ENCODE peak calls at places on chromosomes 3 and 15, in four cellular contexts. O is upper lobe of left lung, T is brain microvascular endothelial cell, W is A673. P is an unnamed sample.

GRCh38 chr3:141371882-141372281 is 3.6 kb downstream of the ZBTB38 start:
- DNase-seq in T (no peak), W (no peak), O (no peak), P (no peak)

GRCh38 chr15:80010131-80010673 is 39.2 kb upstream of the BCL2A1 start:
- DNase-seq in W (no peak), O (no peak), T (no peak), P (peak; percentile 45)

GRCh38 chr3:182973047-182973446 is 7.3 kb downstream of the DCUN1D1 start:
- DNase-seq in T (no peak), O (no peak), W (no peak), P (no peak)

GRCh38 chr15:26260517-26261133 is 397.5 kb upstream of the ATP10A start:
- DNase-seq in T (no peak), O (no peak), W (peak; percentile 9), P (no peak)

GRCh38 chr15:72991026-72991425 is 61.2 kb upstream of the NEO1 start:
- DNase-seq in T (no peak), W (no peak), O (no peak), P (no peak)

GRCh38 chr3:7964899-7965298 is 536.7 kb upstream of the LMCD1 start:
- DNase-seq in O (no peak), T (no peak), W (no peak), P (no peak)

GRCh38 chr3:161014997-161015749 is 90.0 kb downstream of the B3GALNT1 start:
- DNase-seq in T (no peak), W (no peak), O (no peak), P (no peak)

GRCh38 chr15:57662091-57662744 is 44.3 kb upstream of the POLR2M start:
- DNase-seq in O (no peak), W (no peak), T (no peak), P (no peak)

GRCh38 chr3:38555926-38556325 is 59.8 kb downstream of the EXOG start:
- DNase-seq in O (no peak), T (no peak), W (no peak), P (no peak)

GRCh38 chr3:41768363-41768762 is 193.5 kb downstream of the ULK4 start:
- DNase-seq in W (no peak), T (no peak), O (no peak), P (peak; percentile 13)

DNA sequence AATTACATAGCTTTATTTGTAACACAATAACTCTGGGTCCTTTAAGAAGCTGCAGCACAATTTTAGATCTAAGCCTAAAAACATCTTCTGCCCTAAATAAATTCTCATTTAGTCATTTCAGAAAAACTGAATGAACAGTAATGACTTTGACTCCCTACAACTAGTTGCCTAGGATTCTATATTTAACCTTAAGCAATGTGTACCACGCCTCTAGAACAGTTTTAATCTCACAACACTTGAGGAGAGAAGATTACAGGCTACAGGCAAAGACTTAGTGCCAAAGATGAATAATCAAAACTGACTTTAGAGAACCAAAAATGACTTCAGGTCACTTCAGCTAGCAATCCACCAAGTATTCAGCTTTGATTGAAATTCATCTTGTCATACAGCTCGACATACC is 192.8 kb downstream of the ULK4 start:
- DNase-seq in W (no peak), O (no peak), T (no peak), P (no peak)
- TF ChIP-seq CTCF in W (no peak), O (no peak), T (no peak), P (no peak)

GRCh38 chr15:39432935-39433334 is 147.9 kb upstream of the THBS1 start:
- DNase-seq in W (no peak), T (no peak), O (no peak), P (no peak)

GRCh38 chr15:39429898-39430357 is 151.0 kb upstream of the THBS1 start:
- DNase-seq in O (no peak), T (peak; percentile 93), W (no peak), P (peak; percentile 57)

GRCh38 chr15:39432007-39432406 is 148.9 kb upstream of the THBS1 start:
- DNase-seq in O (no peak), T (no peak), W (no peak), P (no peak)

GRCh38 chr15:39430389-39430788 is 150.5 kb upstream of the THBS1 start:
- DNase-seq in W (no peak), O (no peak), T (no peak), P (no peak)

GRCh38 chr15:39431371-39431770 is 149.5 kb upstream of the THBS1 start:
- DNase-seq in T (no peak), W (no peak), O (no peak), P (no peak)
- H3K27ac ChIP-seq in T (no peak overlapping the region), W (no peak overlapping the region), O (no peak overlapping the region), P (no peak overlapping the region)

DNA sequence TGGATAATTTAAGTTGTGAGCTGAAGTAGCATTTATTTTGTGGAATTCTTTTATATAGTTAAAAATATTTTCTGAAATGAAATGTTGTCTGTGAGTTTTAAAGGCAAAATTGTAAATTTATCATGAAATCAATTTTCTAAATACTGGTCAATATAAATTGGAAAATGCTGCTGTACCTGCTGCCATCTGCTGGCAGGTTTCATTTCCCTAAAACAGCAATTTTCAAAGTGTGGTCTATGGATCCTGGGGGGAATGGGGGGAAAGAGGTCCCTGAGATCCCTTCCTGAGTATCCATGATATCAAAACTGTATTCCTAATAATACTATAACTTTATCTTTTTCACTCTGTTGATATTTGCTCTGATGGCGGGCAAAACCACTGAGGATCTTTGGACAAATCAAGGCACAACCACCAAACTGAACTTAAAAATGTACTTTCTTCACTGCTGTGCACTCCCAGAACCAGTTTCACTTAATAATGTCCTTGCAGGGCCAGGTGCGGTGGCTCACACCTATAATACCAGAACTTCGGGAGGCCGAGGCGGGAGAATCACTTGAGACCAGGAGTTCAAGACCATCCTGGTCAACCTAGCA is 17.2 kb upstream of the CCR4 start:
- DNase-seq in W (peak; percentile 40), O (no peak), T (no peak), P (no peak)
- TF ChIP-seq CTCF in W (peak; percentile 81), O (peak; percentile 36), T (peak; percentile 80), P (peak; percentile 81)

GRCh38 chr3:44128057-44128775 is 113.5 kb upstream of the TOPAZ1 start:
- DNase-seq in O (no peak), T (no peak), W (no peak), P (no peak)
- H3K27ac ChIP-seq in O (no peak overlapping the region), T (no peak overlapping the region), W (no peak overlapping the region), P (no peak overlapping the region)

GRCh38 chr3:108897883-108898282 is 55.8 kb downstream of the GUCA1C start:
- DNase-seq in O (no peak), W (no peak), T (no peak), P (no peak)
- TF ChIP-seq CTCF in O (no peak), W (no peak), T (no peak), P (no peak)

GRCh38 chr3:49255686-49256085 is 21.3 kb downstream of the C3orf62 start:
- DNase-seq in O (no peak), T (no peak), W (no peak), P (no peak)

GRCh38 chr3:49257187-49257586 is 19.8 kb downstream of the C3orf62 start:
- DNase-seq in O (no peak), T (no peak), W (no peak), P (no peak)

GRCh38 chr3:49256152-49256551 is 20.9 kb downstream of the C3orf62 start:
- DNase-seq in T (no peak), O (no peak), W (no peak), P (no peak)

GRCh38 chr3:49263490-49263889 is 13.5 kb downstream of the C3orf62 start:
- DNase-seq in O (no peak), W (no peak), T (no peak), P (no peak)

DNA sequence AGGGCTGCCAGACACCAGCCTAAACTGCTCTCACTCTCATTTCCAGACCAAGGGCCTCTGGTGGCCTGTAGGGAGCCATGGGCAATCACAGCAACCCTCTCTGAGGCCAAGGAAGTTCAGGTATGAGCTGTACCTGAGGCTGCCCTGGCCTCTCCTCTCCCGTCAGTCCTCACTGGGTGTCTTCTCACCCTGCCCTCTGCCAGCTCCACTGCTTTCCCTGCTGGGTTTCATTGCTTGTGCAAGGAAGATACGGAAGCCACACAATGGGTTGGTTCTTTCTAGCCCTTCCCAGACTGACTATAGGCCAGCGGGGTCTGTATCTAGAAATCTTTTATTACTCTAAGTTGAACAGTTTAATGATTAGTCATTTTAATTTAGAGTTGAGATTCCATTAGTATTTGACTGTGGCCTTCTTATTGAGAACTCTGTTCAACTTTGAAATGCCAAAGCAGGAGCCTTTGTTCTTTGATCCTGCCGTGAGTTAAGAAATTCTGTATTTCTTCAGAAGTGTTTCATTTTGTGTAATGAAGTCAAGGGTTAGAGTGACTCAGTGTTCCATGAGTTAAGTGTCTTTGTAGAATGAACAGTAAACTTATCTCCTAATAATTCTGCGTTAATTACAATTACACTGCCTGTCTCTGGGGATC is 16.2 kb downstream of the C3orf62 start:
- DNase-seq in O (no peak), W (no peak), T (no peak), P (no peak)
- H3K27ac ChIP-seq in O (no peak overlapping the region), W (no peak overlapping the region), T (no peak overlapping the region), P (peak overlapping the region; percentile 49)

DNA sequence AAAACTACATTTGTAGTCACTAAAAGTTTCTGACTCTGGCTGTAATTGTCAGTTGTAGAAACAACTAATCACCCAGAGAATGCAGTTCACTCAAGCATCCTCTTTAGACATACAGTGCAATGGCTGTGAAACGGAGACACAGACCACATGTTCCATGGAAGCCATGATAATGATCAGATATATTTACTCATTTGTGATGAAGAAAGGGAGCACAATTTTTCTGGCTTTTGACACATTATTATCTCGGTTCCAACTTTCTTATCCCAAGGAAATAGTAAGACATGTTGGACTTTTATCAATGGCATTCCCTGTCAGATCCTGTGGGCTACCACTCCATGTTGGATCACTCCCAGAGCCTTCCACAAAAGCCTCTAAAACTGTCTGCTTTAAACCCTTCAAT is 215.0 kb upstream of the LRIG1 start:
- DNase-seq in T (no peak), O (no peak), W (no peak), P (no peak)
- TF ChIP-seq CTCF in T (no peak), O (no peak), W (no peak), P (no peak)

DNA sequence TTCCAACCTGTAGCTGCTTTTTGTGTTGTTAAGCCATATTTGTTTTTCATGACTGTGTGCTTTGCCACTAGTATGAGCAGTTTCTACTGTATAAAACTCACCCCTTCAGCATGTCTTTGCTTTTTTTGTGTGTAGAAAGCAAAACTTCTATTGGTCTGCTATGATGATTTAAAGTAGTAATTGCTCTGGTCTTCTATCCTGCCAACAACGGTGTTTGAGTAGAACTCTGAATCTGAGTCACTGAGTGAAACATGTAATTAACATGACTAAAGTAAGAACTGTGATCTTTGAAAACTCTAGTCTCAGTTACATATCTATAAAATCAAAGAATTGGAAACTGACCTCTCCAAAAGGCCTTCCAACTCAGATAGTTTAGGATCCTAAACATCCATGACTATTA is 133.6 kb downstream of the TPRG1 start:
- DNase-seq in W (no peak), T (no peak), O (no peak), P (no peak)
- H3K27ac ChIP-seq in W (peak overlapping the region; percentile 28), T (no peak overlapping the region), O (peak overlapping the region; percentile 61), P (no peak overlapping the region)

DNA sequence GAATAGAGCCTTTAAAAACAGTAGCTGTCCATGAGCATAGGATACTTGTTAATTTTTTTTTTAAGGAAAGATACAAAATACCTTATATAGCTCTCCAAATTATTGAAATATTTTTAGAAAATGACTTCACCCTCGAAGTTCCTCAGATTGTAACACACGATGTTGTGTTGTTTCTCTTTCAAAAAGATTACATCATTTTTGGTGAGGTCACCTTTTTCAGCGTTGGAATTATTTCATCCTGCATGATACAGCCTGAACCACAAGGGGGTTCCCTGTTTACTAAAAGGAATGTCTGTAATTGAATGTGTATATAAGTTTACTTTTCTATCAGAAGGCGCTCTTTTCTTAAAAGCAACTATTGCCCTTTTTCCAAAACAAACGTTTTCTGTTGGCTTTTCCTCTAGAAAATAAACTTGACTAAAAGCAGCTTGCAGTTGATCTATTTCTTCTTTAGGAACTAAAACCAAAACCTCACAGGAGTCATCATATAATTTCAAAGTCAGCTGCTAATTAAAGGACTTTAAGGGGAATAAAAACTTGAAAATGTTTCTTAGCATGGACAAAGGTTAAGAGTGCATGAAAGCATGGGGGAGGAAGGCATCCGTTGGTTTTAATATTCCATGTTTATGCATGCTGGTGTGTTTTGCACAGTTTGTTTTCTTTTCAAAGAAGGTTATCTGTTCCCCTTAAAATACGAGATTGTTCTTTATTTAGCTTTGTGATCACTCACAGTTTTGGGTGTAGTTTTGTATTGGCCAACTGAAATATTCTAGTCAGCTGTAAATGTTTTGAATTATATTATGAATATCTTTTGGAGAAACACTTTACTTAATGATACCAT is 29.4 kb downstream of the LYSMD4 start:
- DNase-seq in O (no peak), T (peak; percentile 89), W (peak; percentile 86), P (peak; percentile 81)
- TF ChIP-seq CTCF in O (peak; percentile 62), T (peak; percentile 65), W (peak; percentile 65), P (peak; percentile 65)

P was measured in RWPE1.